ENCODE peak calls at places on chromosomes 3 and 15, in five cellular contexts. Y, J, X, V and L are unnamed samples.

GRCh38 chr3:189507856-189508255 is 123.3 kb upstream of the TP63 start:
- DNase-seq in Y (no peak), J (no peak), X (no peak), V (no peak), L (no peak)

GRCh38 chr3:97952872-97953271 is 19.4 kb downstream of the RIOX2 start:
- DNase-seq in Y (no peak), J (no peak), X (no peak), V (no peak), L (no peak)

GRCh38 chr3:8882617-8883016 is 80.7 kb downstream of the RAD18 start:
- DNase-seq in Y (no peak), J (no peak), X (no peak), V (no peak), L (no peak)

GRCh38 chr15:90002428-90002844 is 1.3 kb downstream of the ZNF710 start:
- DNase-seq in Y (peak), J (peak), X (peak), V (peak), L (peak)

GRCh38 chr15:60761505-60761845 is 282.5 kb upstream of the ICE2 start:
- DNase-seq in Y (no peak), J (no peak), X (no peak), V (no peak), L (no peak)

GRCh38 chr15:73637527-73637926 is 4.3 kb upstream of the NPTN start:
- DNase-seq in Y (no peak), J (no peak), X (no peak), V (no peak), L (peak)

GRCh38 chr15:57251941-57252340 is 124.4 kb upstream of the CGNL1 start:
- DNase-seq in Y (peak), J (peak), X (no peak), V (no peak), L (peak)

GRCh38 chr3:112734718-112735350 is 93.9 kb upstream of the CCDC80 start:
- DNase-seq in Y (peak), J (peak), X (peak), V (peak), L (peak)

GRCh38 chr3:54304867-54305266 is 182.5 kb downstream of the CACNA2D3 start:
- DNase-seq in Y (no peak), J (no peak), X (no peak), V (no peak), L (no peak)

GRCh38 chr3:55620361-55621025 is 133.4 kb upstream of the WNT5A start:
- DNase-seq in Y (peak), J (peak), X (no peak), V (peak), L (no peak)

GRCh38 chr3:58161435-58162398 is 49.1 kb downstream of the DNASE1L3 start:
- DNase-seq in Y (peak), J (peak), X (peak), V (peak), L (peak)

GRCh38 chr3:61505197-61505596 is 56.2 kb upstream of the PTPRG start:
- DNase-seq in Y (no peak), J (no peak), X (no peak), V (no peak), L (no peak)

GRCh38 chr3:63872135-63872924 is 8.7 kb downstream of the ATXN7 start:
- DNase-seq in Y (peak), J (peak), X (peak), V (peak), L (peak)

GRCh38 chr3:15521573-15521965 is at the start of gene COLQ:
- DNase-seq in Y (no peak), J (no peak), X (no peak), V (no peak), L (peak)

GRCh38 chr15:66294932-66295235 is 1.5 kb downstream of the DIS3L start:
- DNase-seq in Y (peak), J (peak), X (peak), V (no peak), L (no peak)

GRCh38 chr3:46831316-46831715 is 31.9 kb downstream of the MYL3 start:
- DNase-seq in Y (no peak), J (no peak), X (no peak), V (no peak), L (no peak)